ENCODE peak calls at places on chromosomes 7 and 10, in eight cellular contexts. J is T-helper 2 cell, Y is brain microvascular endothelial cell, B is WTC11, R is NAMALWA, Q is neuronal stem cell, W is T-helper 9 cell, N is fibroblast of pulmonary artery. K is an unnamed sample.

GRCh38 chr7:134444198-134444960 is 14.5 kb downstream of the AKR1B1 start:
- DNase-seq in B (no peak), J (no peak), Y (no peak), W (no peak), Q (no peak), N (no peak), R (no peak), K (no peak)

GRCh38 chr7:107694395-107694794 is 33.8 kb downstream of the SLC26A4 start:
- DNase-seq in Y (no peak), R (no peak), B (no peak), Q (no peak), J (no peak), N (peak; percentile 74), W (no peak), K (no peak)

GRCh38 chr7:135493362-135493761 is 16.5 kb downstream of the CNOT4 start:
- DNase-seq in Q (no peak), W (no peak), Y (no peak), R (no peak), B (no peak), J (no peak), N (peak; percentile 63), K (no peak)

GRCh38 chr10:77756319-77757232 is 119.0 kb upstream of the KCNMA1 start:
- DNase-seq in Q (peak; percentile 27), Y (peak; percentile 83), R (peak; percentile 47), W (no peak), N (peak; percentile 80), J (no peak), B (peak; percentile 83), K (peak; percentile 23)

GRCh38 chr10:34528320-34528719 is 286.8 kb downstream of the PARD3 start:
- DNase-seq in R (peak; percentile 6), B (peak; percentile 27), W (no peak), J (no peak), Y (peak; percentile 96), N (peak; percentile 95), Q (peak; percentile 43), K (no peak)

GRCh38 chr7:33666526-33666925 is 238.8 kb upstream of the BMPER start:
- DNase-seq in B (no peak), Y (no peak), R (no peak), J (no peak), W (no peak), Q (no peak), N (no peak), K (no peak)

GRCh38 chr10:80260295-80261243 is 28.9 kb downstream of the MAT1A start:
- DNase-seq in N (peak; percentile 18), J (no peak), R (peak; percentile 49), Q (peak; percentile 50), B (peak; percentile 70), W (peak; percentile 12), Y (peak; percentile 27), K (peak; percentile 27)

GRCh38 chr10:36336315-36336714 is 694.2 kb upstream of the FZD8 start:
- DNase-seq in B (no peak), N (peak; percentile 29), W (no peak), J (no peak), R (no peak), Y (no peak), Q (no peak), K (no peak)

GRCh38 chr7:107446531-107446930 is 23.3 kb upstream of the GPR22 start:
- DNase-seq in J (no peak), B (no peak), Q (no peak), R (no peak), Y (peak; percentile 53), W (no peak), N (peak; percentile 18), K (no peak)

GRCh38 chr7:107666804-107667203 is 6.2 kb downstream of the SLC26A4 start:
- DNase-seq in B (no peak), N (no peak), R (no peak), W (no peak), J (no peak), Y (no peak), Q (no peak), K (no peak)

GRCh38 chr7:32163141-32163806 is 93.1 kb upstream of the PDE1C start:
- DNase-seq in B (no peak), Q (no peak), J (no peak), Y (peak; percentile 94), R (no peak), N (peak; percentile 85), W (no peak), K (no peak)

GRCh38 chr10:51269816-51270215 is 195.5 kb downstream of the PRKG1 start:
- DNase-seq in R (no peak), Q (no peak), J (no peak), N (peak; percentile 3), Y (peak; percentile 54), W (no peak), B (no peak), K (no peak)

GRCh38 chr7:39228946-39229345 is 251.2 kb downstream of the POU6F2 start:
- DNase-seq in B (no peak), Q (no peak), W (no peak), J (no peak), Y (peak; percentile 14), N (no peak), R (no peak), K (no peak)

GRCh38 chr10:34713875-34714274 is 101.2 kb downstream of the PARD3 start:
- DNase-seq in N (peak; percentile 40), R (no peak), B (no peak), Y (no peak), Q (no peak), J (no peak), W (no peak), K (no peak)

GRCh38 chr7:75737856-75738603 is 711 bp downstream of the HIP1 start:
- DNase-seq in Y (no peak), B (peak; percentile 34), J (no peak), Q (peak; percentile 17), N (no peak), W (peak; percentile 16), R (no peak), K (peak; percentile 35)

GRCh38 chr10:20817646-20818045 is 79.5 kb downstream of the NEBL start:
- DNase-seq in R (no peak), Q (no peak), Y (no peak), B (no peak), W (no peak), N (no peak), J (no peak), K (no peak)

GRCh38 chr7:1848013-1848640 is 178.1 kb downstream of the ELFN1 start:
- DNase-seq in J (no peak), Y (no peak), R (no peak), Q (no peak), N (no peak), W (no peak), B (peak; percentile 10), K (no peak)

K was measured in OCI-LY7.